ENCODE peak calls at places on chromosomes 5 and 9, in six cellular contexts. One of them, this sample, is unnamed.

GRCh38 chr5:123209163-123210013 is 120.3 kb downstream of the PRDM6 start:
- DNase-seq in choroid plexus epithelial cell: peak; percentile 94
- DNase-seq in fibroblast of lung: peak; percentile 93
- DNase-seq in cardiac muscle cell: no peak
- DNase-seq in transverse colon: no peak
- DNase-seq in HCT116: peak; percentile 48
- DNase-seq in this sample: peak; percentile 69

GRCh38 chr5:170517411-170517810 is 13.6 kb downstream of the KCNIP1 start:
- DNase-seq in choroid plexus epithelial cell: no peak
- DNase-seq in fibroblast of lung: no peak
- DNase-seq in cardiac muscle cell: no peak
- DNase-seq in transverse colon: no peak
- DNase-seq in HCT116: no peak
- DNase-seq in this sample: no peak

GRCh38 chr9:37523916-37524315 is 38.2 kb downstream of the POLR1E start:
- DNase-seq in choroid plexus epithelial cell: no peak
- DNase-seq in fibroblast of lung: no peak
- DNase-seq in cardiac muscle cell: no peak
- DNase-seq in transverse colon: no peak
- DNase-seq in HCT116: no peak
- DNase-seq in this sample: no peak

GRCh38 chr9:136160321-136160938 is 41.8 kb upstream of the TMEM250 start:
- DNase-seq in choroid plexus epithelial cell: no peak
- DNase-seq in fibroblast of lung: no peak
- DNase-seq in cardiac muscle cell: no peak
- DNase-seq in transverse colon: no peak
- DNase-seq in HCT116: no peak
- DNase-seq in this sample: no peak

GRCh38 chr5:36655171-36655570 is 48.8 kb downstream of the SLC1A3 start:
- DNase-seq in choroid plexus epithelial cell: peak; percentile 51
- DNase-seq in fibroblast of lung: no peak
- DNase-seq in cardiac muscle cell: peak; percentile 53
- DNase-seq in transverse colon: no peak
- DNase-seq in HCT116: no peak
- DNase-seq in this sample: peak; percentile 50

GRCh38 chr5:390571-391491 is 52.1 kb upstream of the EXOC3 start:
- DNase-seq in choroid plexus epithelial cell: no peak
- DNase-seq in fibroblast of lung: no peak
- DNase-seq in cardiac muscle cell: no peak
- DNase-seq in transverse colon: no peak
- DNase-seq in HCT116: no peak
- DNase-seq in this sample: no peak

GRCh38 chr9:35682083-35682482 is 7.6 kb downstream of the TPM2 start:
- DNase-seq in choroid plexus epithelial cell: no peak
- DNase-seq in fibroblast of lung: peak; percentile 29
- DNase-seq in cardiac muscle cell: peak; percentile 36
- DNase-seq in transverse colon: no peak
- DNase-seq in HCT116: no peak
- DNase-seq in this sample: peak; percentile 33

GRCh38 chr9:111691686-111692329 is 30.4 kb downstream of the GNG10 start:
- DNase-seq in choroid plexus epithelial cell: peak; percentile 68
- DNase-seq in fibroblast of lung: peak; percentile 38
- DNase-seq in cardiac muscle cell: peak; percentile 11
- DNase-seq in transverse colon: no peak
- DNase-seq in HCT116: peak; percentile 24
- DNase-seq in this sample: peak; percentile 61

GRCh38 chr5:51396797-51397196 is 13.5 kb downstream of the ISL1 start:
- DNase-seq in choroid plexus epithelial cell: no peak
- DNase-seq in fibroblast of lung: no peak
- DNase-seq in cardiac muscle cell: no peak
- DNase-seq in transverse colon: no peak
- DNase-seq in HCT116: no peak
- DNase-seq in this sample: peak; percentile 66

GRCh38 chr5:107047048-107047447 is 623.7 kb downstream of the EFNA5 start:
- DNase-seq in choroid plexus epithelial cell: no peak
- DNase-seq in fibroblast of lung: no peak
- DNase-seq in cardiac muscle cell: no peak
- DNase-seq in transverse colon: no peak
- DNase-seq in HCT116: no peak
- DNase-seq in this sample: no peak

GRCh38 chr9:37202091-37202490 is 81.7 kb downstream of the ZCCHC7 start:
- DNase-seq in choroid plexus epithelial cell: no peak
- DNase-seq in fibroblast of lung: no peak
- DNase-seq in cardiac muscle cell: no peak
- DNase-seq in transverse colon: no peak
- DNase-seq in HCT116: no peak
- DNase-seq in this sample: no peak

GRCh38 chr9:116238225-116238624 is 84.6 kb downstream of the PAPPA start:
- DNase-seq in choroid plexus epithelial cell: peak; percentile 91
- DNase-seq in fibroblast of lung: peak; percentile 93
- DNase-seq in cardiac muscle cell: no peak
- DNase-seq in transverse colon: no peak
- DNase-seq in HCT116: no peak
- DNase-seq in this sample: peak; percentile 82

GRCh38 chr9:85729882-85730281 is 11.9 kb downstream of the AGTPBP1 start:
- DNase-seq in choroid plexus epithelial cell: peak; percentile 22
- DNase-seq in fibroblast of lung: no peak
- DNase-seq in cardiac muscle cell: no peak
- DNase-seq in transverse colon: no peak
- DNase-seq in HCT116: no peak
- DNase-seq in this sample: no peak

GRCh38 chr5:132315529-132316067 is 21.4 kb downstream of the SLC22A4 start:
- DNase-seq in choroid plexus epithelial cell: no peak
- DNase-seq in fibroblast of lung: no peak
- DNase-seq in cardiac muscle cell: no peak
- DNase-seq in transverse colon: no peak
- DNase-seq in HCT116: no peak
- DNase-seq in this sample: no peak

GRCh38 chr5:126044111-126044668 is 379.0 kb upstream of the GRAMD2B start:
- DNase-seq in choroid plexus epithelial cell: peak; percentile 83
- DNase-seq in fibroblast of lung: peak; percentile 96
- DNase-seq in cardiac muscle cell: peak; percentile 85
- DNase-seq in transverse colon: no peak
- DNase-seq in HCT116: no peak
- DNase-seq in this sample: peak; percentile 30

GRCh38 chr5:995318-995717 is 13.3 kb upstream of the NKD2 start:
- DNase-seq in choroid plexus epithelial cell: no peak
- DNase-seq in fibroblast of lung: no peak
- DNase-seq in cardiac muscle cell: no peak
- DNase-seq in transverse colon: no peak
- DNase-seq in HCT116: no peak
- DNase-seq in this sample: no peak

GRCh38 chr9:121700831-121701419 is 49.5 kb downstream of the DAB2IP start:
- DNase-seq in choroid plexus epithelial cell: no peak
- DNase-seq in fibroblast of lung: no peak
- DNase-seq in cardiac muscle cell: no peak
- DNase-seq in transverse colon: no peak
- DNase-seq in HCT116: no peak
- DNase-seq in this sample: peak; percentile 53

GRCh38 chr9:90966475-90967150 is 165.0 kb downstream of the SYK start:
- DNase-seq in choroid plexus epithelial cell: peak; percentile 74
- DNase-seq in fibroblast of lung: peak; percentile 82
- DNase-seq in cardiac muscle cell: no peak
- DNase-seq in transverse colon: no peak
- DNase-seq in HCT116: no peak
- DNase-seq in this sample: peak; percentile 45

GRCh38 chr9:133478851-133479711 is at the start of gene SLC2A6:
- DNase-seq in choroid plexus epithelial cell: peak; percentile 72
- DNase-seq in fibroblast of lung: peak; percentile 74
- DNase-seq in cardiac muscle cell: peak; percentile 94
- DNase-seq in transverse colon: peak; percentile 86
- DNase-seq in HCT116: no peak
- DNase-seq in this sample: peak; percentile 78

GRCh38 chr5:38601843-38602424 is 45.5 kb upstream of the LIFR start:
- DNase-seq in choroid plexus epithelial cell: peak; percentile 60
- DNase-seq in fibroblast of lung: peak; percentile 82
- DNase-seq in cardiac muscle cell: no peak
- DNase-seq in transverse colon: no peak
- DNase-seq in HCT116: peak; percentile 70
- DNase-seq in this sample: peak; percentile 72

GRCh38 chr5:41843456-41844112 is 26.6 kb downstream of the OXCT1 start:
- DNase-seq in choroid plexus epithelial cell: peak; percentile 84
- DNase-seq in fibroblast of lung: peak; percentile 49
- DNase-seq in cardiac muscle cell: peak; percentile 71
- DNase-seq in transverse colon: peak; percentile 9
- DNase-seq in HCT116: peak; percentile 37
- DNase-seq in this sample: peak; percentile 75

GRCh38 chr5:113212244-113212920 is 222.4 kb downstream of the TSSK1B start:
- DNase-seq in choroid plexus epithelial cell: peak; percentile 93
- DNase-seq in fibroblast of lung: peak; percentile 74
- DNase-seq in cardiac muscle cell: peak; percentile 88
- DNase-seq in transverse colon: no peak
- DNase-seq in HCT116: no peak
- DNase-seq in this sample: peak; percentile 65

GRCh38 chr5:21642321-21642720 is 1210.8 kb downstream of the CDH12 start:
- DNase-seq in choroid plexus epithelial cell: no peak
- DNase-seq in fibroblast of lung: no peak
- DNase-seq in cardiac muscle cell: no peak
- DNase-seq in transverse colon: no peak
- DNase-seq in HCT116: no peak
- DNase-seq in this sample: no peak

GRCh38 chr9:71670121-71670520 is 98.2 kb downstream of the CEMIP2 start:
- DNase-seq in choroid plexus epithelial cell: no peak
- DNase-seq in fibroblast of lung: no peak
- DNase-seq in cardiac muscle cell: no peak
- DNase-seq in transverse colon: no peak
- DNase-seq in HCT116: no peak
- DNase-seq in this sample: no peak

GRCh38 chr9:69104830-69105527 is 69.1 kb upstream of the TJP2 start:
- DNase-seq in choroid plexus epithelial cell: no peak
- DNase-seq in fibroblast of lung: no peak
- DNase-seq in cardiac muscle cell: no peak
- DNase-seq in transverse colon: peak; percentile 90
- DNase-seq in HCT116: peak; percentile 42
- DNase-seq in this sample: no peak

GRCh38 chr9:6414291-6414690 is 1.3 kb downstream of the UHRF2 start:
- DNase-seq in choroid plexus epithelial cell: peak; percentile 69
- DNase-seq in fibroblast of lung: peak; percentile 80
- DNase-seq in cardiac muscle cell: peak; percentile 41
- DNase-seq in transverse colon: no peak
- DNase-seq in HCT116: no peak
- DNase-seq in this sample: peak; percentile 63

GRCh38 chr5:141832131-141832530 is 46.1 kb downstream of the PCDH1 start:
- DNase-seq in choroid plexus epithelial cell: peak; percentile 19
- DNase-seq in fibroblast of lung: no peak
- DNase-seq in cardiac muscle cell: no peak
- DNase-seq in transverse colon: no peak
- DNase-seq in HCT116: no peak
- DNase-seq in this sample: no peak

DNA sequence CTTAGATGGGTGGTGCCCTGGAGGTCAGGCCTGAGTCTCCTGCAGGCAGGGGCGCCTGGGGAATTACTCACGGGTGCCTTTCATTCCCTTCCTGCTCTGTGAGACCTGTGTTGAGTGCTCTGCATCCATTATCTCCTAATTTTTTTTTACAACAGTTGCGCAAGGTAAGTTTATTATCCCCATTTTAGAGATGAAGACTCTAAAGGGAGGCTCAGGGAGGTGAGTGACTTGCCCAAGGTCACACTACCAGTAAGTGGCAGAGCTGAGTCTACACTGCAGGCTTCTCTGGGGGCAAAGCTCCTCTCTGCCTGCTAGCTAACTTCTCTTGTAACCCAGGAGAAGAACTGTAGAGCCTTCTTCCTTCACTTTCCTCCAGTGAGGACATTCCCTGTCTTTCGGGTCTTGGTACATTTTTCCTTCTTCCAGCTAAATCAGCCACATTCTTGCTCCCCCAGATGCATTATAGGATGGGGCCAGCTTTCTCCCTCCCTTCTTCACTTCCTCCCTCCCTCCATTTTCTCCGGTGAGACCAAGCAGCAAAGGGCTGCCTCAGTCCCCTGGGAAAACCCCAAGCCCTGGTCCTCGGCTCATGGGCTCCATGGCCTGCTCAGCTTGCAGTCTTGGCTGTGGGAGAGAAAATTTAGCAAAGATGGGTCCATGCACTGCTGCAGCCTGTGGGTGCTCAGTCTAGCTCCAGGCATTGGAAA is 1.8 kb downstream of the PRR7 start:
- DNase-seq in choroid plexus epithelial cell: no peak
- DNase-seq in fibroblast of lung: no peak
- DNase-seq in cardiac muscle cell: no peak
- DNase-seq in transverse colon: no peak
- DNase-seq in HCT116: no peak
- DNase-seq in this sample: no peak
- TF ChIP-seq CTCF in choroid plexus epithelial cell: no peak
- TF ChIP-seq CTCF in fibroblast of lung: no peak
- TF ChIP-seq CTCF in cardiac muscle cell: no peak
- TF ChIP-seq CTCF in transverse colon: no peak
- TF ChIP-seq CTCF in HCT116: no peak
- TF ChIP-seq CTCF in this sample: no peak

DNA sequence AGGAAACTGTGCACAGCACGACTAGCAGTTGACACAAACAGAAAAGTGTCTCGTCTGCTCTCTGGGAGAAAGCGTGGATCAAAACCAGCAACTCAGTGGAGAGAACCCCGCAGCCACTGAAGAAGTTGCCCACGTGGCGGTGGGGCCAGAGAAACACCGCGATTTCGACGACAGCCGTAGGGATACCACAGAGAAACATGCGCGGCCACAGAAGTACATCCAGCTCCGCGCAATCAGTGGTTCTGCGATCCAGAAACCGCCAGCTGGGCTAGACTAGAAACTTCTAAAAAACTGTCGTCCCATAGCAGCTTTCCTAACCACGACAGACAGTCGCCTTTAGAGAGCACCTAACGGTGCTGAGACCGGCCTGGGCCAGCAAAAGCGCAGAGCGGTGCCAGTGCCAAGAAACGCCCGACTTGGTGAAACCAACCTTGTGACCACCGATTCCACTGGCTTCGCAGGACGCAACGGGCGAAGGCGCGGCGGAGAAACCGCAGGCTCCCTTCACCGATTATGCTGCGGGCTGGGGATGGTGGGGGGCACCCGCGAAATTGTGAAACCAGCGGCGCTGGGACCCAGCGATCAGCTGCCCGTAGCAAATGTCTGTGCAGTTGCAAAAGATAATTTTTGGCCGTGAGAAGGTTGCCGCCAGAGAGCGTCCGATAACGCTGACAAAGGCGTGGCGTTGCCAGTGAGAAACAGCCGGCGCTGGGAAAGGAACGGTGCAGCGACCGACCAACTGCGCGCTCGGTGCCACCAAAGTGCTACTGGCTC is 2.7 kb upstream of the ANXA2R start:
- DNase-seq in choroid plexus epithelial cell: peak; percentile 70
- DNase-seq in fibroblast of lung: peak; percentile 80
- DNase-seq in cardiac muscle cell: peak; percentile 59
- DNase-seq in transverse colon: peak; percentile 69
- DNase-seq in HCT116: peak; percentile 62
- DNase-seq in this sample: peak; percentile 85
- TF ChIP-seq CTCF in choroid plexus epithelial cell: peak; percentile 44
- TF ChIP-seq CTCF in fibroblast of lung: peak; percentile 14
- TF ChIP-seq CTCF in cardiac muscle cell: peak; percentile 18
- TF ChIP-seq CTCF in transverse colon: no peak
- TF ChIP-seq CTCF in HCT116: no peak
- TF ChIP-seq CTCF in this sample: no peak

GRCh38 chr5:35617435-35618296 is at the start of gene SPEF2:
- DNase-seq in choroid plexus epithelial cell: peak; percentile 93
- DNase-seq in fibroblast of lung: peak; percentile 89
- DNase-seq in cardiac muscle cell: peak; percentile 92
- DNase-seq in transverse colon: peak; percentile 84
- DNase-seq in HCT116: peak; percentile 91
- DNase-seq in this sample: peak; percentile 96
- TF ChIP-seq CTCF in choroid plexus epithelial cell: peak; percentile 92
- TF ChIP-seq CTCF in fibroblast of lung: peak; percentile 85
- TF ChIP-seq CTCF in cardiac muscle cell: peak; percentile 84
- TF ChIP-seq CTCF in transverse colon: peak; percentile 82
- TF ChIP-seq CTCF in HCT116: peak; percentile 80
- TF ChIP-seq CTCF in this sample: peak; percentile 86

GRCh38 chr9:87786423-87786822 is 60.5 kb downstream of the CTSL start:
- DNase-seq in choroid plexus epithelial cell: no peak
- DNase-seq in fibroblast of lung: no peak
- DNase-seq in cardiac muscle cell: no peak
- DNase-seq in transverse colon: no peak
- DNase-seq in HCT116: no peak
- DNase-seq in this sample: no peak
- TF ChIP-seq CTCF in choroid plexus epithelial cell: no peak
- TF ChIP-seq CTCF in fibroblast of lung: no peak
- TF ChIP-seq CTCF in cardiac muscle cell: no peak
- TF ChIP-seq CTCF in transverse colon: no peak
- TF ChIP-seq CTCF in HCT116: no peak
- TF ChIP-seq CTCF in this sample: no peak